ENCODE peak calls at places on chromosome 20, in nine cellular contexts. H is uterus, Z is adrenal gland, D is lower leg skin, F is GM12892, Y is IMR-90, I is A549, T is thyroid gland, K is transverse colon. P is an unnamed sample.

GRCh38 chr20:23925789-23926525 is 46.4 kb upstream of the CST5 start:
- DNase-seq in I (no peak), D (no peak), H (no peak), F (no peak), Z (no peak), Y (no peak), T (no peak), K (no peak), P (no peak)

GRCh38 chr20:19945732-19946670 is 71.2 kb upstream of the NAA20 start:
- DNase-seq in D (no peak), T (no peak), K (peak; percentile 62), F (no peak), H (no peak), Y (no peak), I (no peak), Z (no peak), P (no peak)

GRCh38 chr20:57653910-57654309 is 33.7 kb upstream of the ZBP1 start:
- DNase-seq in T (no peak), D (peak; percentile 58), K (no peak), I (peak; percentile 6), Y (no peak), Z (no peak), F (peak; percentile 13), H (peak; percentile 14), P (no peak)

GRCh38 chr20:45944965-45945677 is 10.6 kb downstream of the PCIF1 start:
- DNase-seq in I (no peak), H (no peak), Y (no peak), F (no peak), D (no peak), T (no peak), K (no peak), Z (no peak), P (no peak)

GRCh38 chr20:46951405-46951804 is 56.8 kb downstream of the EYA2 start:
- DNase-seq in D (no peak), K (no peak), Y (peak; percentile 55), Z (no peak), T (no peak), H (no peak), F (no peak), I (no peak), P (no peak)

GRCh38 chr20:370151-370600 is 10.4 kb upstream of the TRIB3 start:
- DNase-seq in H (no peak), T (no peak), K (no peak), Z (no peak), F (no peak), Y (no peak), I (no peak), D (no peak), P (no peak)

GRCh38 chr20:62356948-62357667 is 10.0 kb downstream of the LAMA5 start:
- DNase-seq in Y (peak; percentile 66), F (no peak), K (no peak), H (peak; percentile 80), Z (peak; percentile 86), D (no peak), I (no peak), T (no peak), P (no peak)

GRCh38 chr20:20837574-20838021 is 125.2 kb upstream of the RALGAPA2 start:
- DNase-seq in D (peak; percentile 85), H (peak; percentile 21), Y (peak; percentile 35), Z (peak; percentile 48), I (peak; percentile 65), T (peak; percentile 62), F (no peak), K (peak; percentile 36), P (no peak)

DNA sequence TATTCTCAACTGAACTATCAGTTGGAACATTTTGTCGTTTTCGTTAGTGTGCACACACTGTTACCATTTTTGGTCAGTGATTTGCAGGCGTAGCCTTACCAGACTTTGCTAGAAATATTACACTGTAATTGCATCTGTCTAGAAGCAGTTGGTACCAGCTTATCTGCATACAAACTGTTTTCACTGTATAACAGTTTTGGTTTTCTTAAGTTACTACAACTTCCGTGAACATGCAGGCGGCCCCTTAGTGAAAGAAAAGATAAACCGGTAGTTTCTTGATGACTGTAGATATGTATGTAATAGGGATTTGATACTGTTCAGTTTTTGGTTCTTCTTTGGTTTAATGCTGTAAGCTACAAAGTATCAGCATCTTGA is 1.3 kb downstream of the DSTN start:
- DNase-seq in Y (no peak), Z (no peak), H (no peak), I (no peak), F (no peak), T (no peak), D (no peak), K (no peak), P (no peak)
- TF ChIP-seq POLR2A in Y (no peak), Z (no peak), H (peak; percentile 59), I (no peak), F (no peak), T (no peak), D (no peak), K (no peak), P (no peak)

GRCh38 chr20:53645582-53645897 is 51.9 kb upstream of the ZNF217 start:
- DNase-seq in H (no peak), K (no peak), I (no peak), F (no peak), D (no peak), Y (no peak), T (no peak), Z (no peak), P (no peak)

GRCh38 chr20:53642196-53643030 is 48.8 kb upstream of the ZNF217 start:
- DNase-seq in T (peak; percentile 16), I (peak; percentile 81), F (no peak), Z (peak; percentile 71), Y (peak; percentile 50), D (peak; percentile 86), H (no peak), K (peak; percentile 66), P (peak; percentile 39)

GRCh38 chr20:53639647-53640440 is 46.2 kb upstream of the ZNF217 start:
- DNase-seq in Y (no peak), T (no peak), K (no peak), D (no peak), Z (no peak), I (no peak), H (no peak), F (no peak), P (no peak)

GRCh38 chr20:53646550-53646949 is 52.9 kb upstream of the ZNF217 start:
- DNase-seq in I (no peak), Z (no peak), Y (no peak), D (peak; percentile 54), K (no peak), T (no peak), F (no peak), H (no peak), P (no peak)

DNA sequence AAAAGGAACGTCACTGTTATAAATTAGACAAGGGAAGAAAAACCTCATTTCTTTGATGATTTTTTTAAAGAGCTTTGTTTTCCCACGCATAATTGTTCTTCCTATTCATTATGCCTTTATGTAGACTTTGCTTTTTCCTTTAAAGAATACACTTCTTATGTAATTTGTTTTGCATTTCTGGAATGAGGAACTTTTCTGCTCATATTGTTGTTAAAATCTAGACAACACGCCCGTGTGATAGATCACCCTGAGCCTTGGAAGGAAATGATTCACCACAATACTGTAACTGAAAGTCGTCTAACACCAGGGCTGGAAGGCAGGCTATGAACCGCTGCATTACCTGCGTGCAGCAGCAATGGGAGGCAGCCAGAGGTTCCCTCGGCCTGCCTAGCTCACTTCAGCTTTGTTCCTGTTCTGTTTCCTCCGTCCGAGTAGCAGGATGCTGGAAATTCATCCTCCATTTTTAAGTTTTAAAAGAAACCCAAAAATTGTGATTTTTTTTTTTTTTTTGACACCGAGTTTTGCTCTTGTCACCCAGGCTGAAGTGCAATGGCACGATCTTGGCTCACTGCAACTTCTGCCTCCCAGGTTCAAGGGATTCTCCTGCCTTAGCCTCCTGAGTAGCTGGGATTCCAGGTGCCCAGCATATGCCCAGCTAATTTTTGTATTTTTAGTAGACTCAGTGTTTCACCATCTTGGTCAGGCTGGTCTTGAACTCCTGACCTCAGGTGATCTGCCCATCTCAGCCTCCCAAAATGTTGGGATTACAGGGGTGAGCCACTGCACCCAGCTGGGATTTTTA is 49.6 kb upstream of the ZNF217 start:
- DNase-seq in K (peak; percentile 74), H (no peak), T (no peak), F (peak; percentile 69), Z (peak; percentile 65), D (peak; percentile 79), Y (peak; percentile 80), I (peak; percentile 82), P (no peak)
- TF ChIP-seq POLR2A in K (peak; percentile 61), H (no peak), T (no peak), F (peak; percentile 77), Z (peak; percentile 58), D (no peak), Y (no peak), I (no peak), P (no peak)

GRCh38 chr20:17680836-17681740 is 954 bp downstream of the RRBP1 start:
- DNase-seq in T (peak; percentile 84), H (peak; percentile 79), K (peak; percentile 88), D (peak; percentile 96), F (peak; percentile 88), Y (peak; percentile 63), I (peak; percentile 95), Z (peak; percentile 86), P (peak; percentile 71)

GRCh38 chr20:17678886-17679285 is 3.2 kb downstream of the RRBP1 start:
- DNase-seq in F (no peak), Y (no peak), I (no peak), T (no peak), D (peak; percentile 65), K (no peak), Z (no peak), H (no peak), P (no peak)

GRCh38 chr20:17679786-17680127 is 2.3 kb downstream of the RRBP1 start:
- DNase-seq in K (no peak), Z (no peak), T (no peak), F (no peak), H (no peak), Y (no peak), I (peak; percentile 38), D (no peak), P (no peak)

GRCh38 chr20:17681741-17682102 is 320 bp downstream of the RRBP1 start:
- DNase-seq in D (no peak), I (no peak), Z (no peak), K (no peak), F (no peak), H (no peak), Y (no peak), T (no peak), P (no peak)

GRCh38 chr20:17680128-17680835 is 1.8 kb downstream of the RRBP1 start:
- DNase-seq in T (peak; percentile 50), Y (peak; percentile 71), H (peak; percentile 63), D (peak; percentile 90), K (peak; percentile 75), Z (peak; percentile 80), F (no peak), I (peak; percentile 78), P (peak; percentile 39)
- TF ChIP-seq POLR2A in T (no peak), Y (peak; percentile 19), H (no peak), D (no peak), K (no peak), Z (peak; percentile 29), F (no peak), I (no peak), P (no peak)

DNA sequence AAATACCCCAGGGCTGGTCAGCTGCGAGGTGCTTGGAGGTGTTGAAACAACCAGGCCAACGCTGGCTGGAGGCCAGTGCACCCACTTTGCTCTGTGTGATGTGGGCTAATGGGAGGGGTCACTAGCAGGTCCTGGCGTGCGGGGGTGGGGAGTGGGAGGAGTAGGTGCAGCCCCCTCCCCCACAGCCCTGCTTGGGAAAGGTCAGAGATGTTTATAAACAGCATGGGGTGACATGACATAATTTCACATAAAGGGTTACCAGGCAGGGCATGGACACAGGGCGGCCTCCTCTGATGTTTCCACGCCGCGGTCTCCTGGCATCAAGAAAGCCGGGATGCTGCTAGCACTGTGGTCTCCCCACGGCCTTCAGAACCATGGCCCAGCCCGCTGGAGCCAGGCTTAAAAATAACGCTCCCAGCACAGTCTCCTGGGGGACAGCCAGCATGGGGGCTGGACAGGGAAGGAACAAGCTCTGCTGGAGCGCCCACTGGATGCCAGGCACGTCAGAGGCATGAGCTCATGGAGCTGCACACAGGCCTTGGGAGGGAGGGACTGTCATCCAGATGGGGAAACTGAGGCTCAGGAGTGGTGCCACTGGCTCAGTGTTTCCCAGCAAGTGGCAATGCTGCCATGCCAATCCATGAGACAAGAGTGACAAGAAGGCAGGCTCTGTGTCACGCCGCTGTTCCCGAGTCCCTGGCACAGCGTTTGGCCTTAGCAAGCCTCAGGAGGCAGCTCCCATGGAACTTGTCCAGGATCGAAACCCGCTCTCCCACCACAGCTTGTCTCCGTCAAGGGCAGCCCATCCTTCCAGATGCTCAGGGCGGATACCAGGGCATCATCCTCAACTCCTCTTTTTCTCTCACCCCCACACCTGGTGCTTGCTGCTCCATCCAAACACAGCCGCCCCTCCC is 110.9 kb upstream of the PTPN1 start:
- DNase-seq in I (no peak), K (peak; percentile 45), H (peak; percentile 70), F (no peak), Z (peak; percentile 90), T (peak; percentile 90), D (no peak), Y (peak; percentile 51), P (peak; percentile 96)
- TF ChIP-seq POLR2A in I (no peak), K (no peak), H (no peak), F (no peak), Z (peak; percentile 61), T (no peak), D (no peak), Y (no peak), P (no peak)

P was measured in gastrocnemius medialis.